ENCODE peak calls at places on chromosomes 2 and 18, in eight cellular contexts. One of them, this sample, is unnamed.

GRCh38 chr18:9569178-9569577 is 45.2 kb downstream of the PPP4R1 start:
- DNase-seq in DND-41: no peak
- DNase-seq in HCT116: no peak
- DNase-seq in HepG2: no peak
- DNase-seq in H1: no peak
- DNase-seq in mammary epithelial cell: no peak
- DNase-seq in GM23248: no peak
- DNase-seq in neural progenitor cell: no peak
- DNase-seq in this sample: no peak

GRCh38 chr2:174586896-174587295 is 10.7 kb downstream of the WIPF1 start:
- DNase-seq in DND-41: no peak
- DNase-seq in HCT116: no peak
- DNase-seq in HepG2: no peak
- DNase-seq in H1: no peak
- DNase-seq in mammary epithelial cell: no peak
- DNase-seq in GM23248: peak; percentile 82
- DNase-seq in neural progenitor cell: no peak
- DNase-seq in this sample: no peak

GRCh38 chr2:158817596-158817995 is 22.5 kb downstream of the DAPL1 start:
- DNase-seq in DND-41: no peak
- DNase-seq in HCT116: no peak
- DNase-seq in HepG2: no peak
- DNase-seq in H1: no peak
- DNase-seq in mammary epithelial cell: no peak
- DNase-seq in GM23248: peak; percentile 79
- DNase-seq in neural progenitor cell: no peak
- DNase-seq in this sample: no peak

GRCh38 chr2:152499411-152499810 is 164.4 kb downstream of the FMNL2 start:
- DNase-seq in DND-41: no peak
- DNase-seq in HCT116: no peak
- DNase-seq in HepG2: no peak
- DNase-seq in H1: no peak
- DNase-seq in mammary epithelial cell: no peak
- DNase-seq in GM23248: peak; percentile 22
- DNase-seq in neural progenitor cell: no peak
- DNase-seq in this sample: no peak

GRCh38 chr18:53909668-53910067 is 314.8 kb downstream of the MBD2 start:
- DNase-seq in DND-41: peak; percentile 14
- DNase-seq in HCT116: peak; percentile 19
- DNase-seq in HepG2: peak; percentile 7
- DNase-seq in H1: peak; percentile 49
- DNase-seq in mammary epithelial cell: peak; percentile 11
- DNase-seq in GM23248: peak; percentile 48
- DNase-seq in neural progenitor cell: no peak
- DNase-seq in this sample: no peak

GRCh38 chr18:25052426-25052825 is 299.5 kb downstream of the ZNF521 start:
- DNase-seq in DND-41: no peak
- DNase-seq in HCT116: no peak
- DNase-seq in HepG2: no peak
- DNase-seq in H1: no peak
- DNase-seq in mammary epithelial cell: no peak
- DNase-seq in GM23248: no peak
- DNase-seq in neural progenitor cell: no peak
- DNase-seq in this sample: no peak

GRCh38 chr2:143965493-143966164 is 554.3 kb downstream of the ZEB2 start:
- DNase-seq in DND-41: no peak
- DNase-seq in HCT116: no peak
- DNase-seq in HepG2: no peak
- DNase-seq in H1: no peak
- DNase-seq in mammary epithelial cell: no peak
- DNase-seq in GM23248: no peak
- DNase-seq in neural progenitor cell: no peak
- DNase-seq in this sample: no peak

GRCh38 chr2:126325202-126325601 is 330.8 kb upstream of the GYPC start:
- DNase-seq in DND-41: no peak
- DNase-seq in HCT116: no peak
- DNase-seq in HepG2: no peak
- DNase-seq in H1: no peak
- DNase-seq in mammary epithelial cell: no peak
- DNase-seq in GM23248: no peak
- DNase-seq in neural progenitor cell: no peak
- DNase-seq in this sample: no peak

GRCh38 chr2:79511320-79511951 is 1.4 kb upstream of the CTNNA2 start:
- DNase-seq in DND-41: peak; percentile 17
- DNase-seq in HCT116: no peak
- DNase-seq in HepG2: peak; percentile 61
- DNase-seq in H1: peak; percentile 75
- DNase-seq in mammary epithelial cell: peak; percentile 1
- DNase-seq in GM23248: peak; percentile 25
- DNase-seq in neural progenitor cell: peak; percentile 93
- DNase-seq in this sample: peak; percentile 52

GRCh38 chr18:76394780-76395476 is 100.1 kb downstream of the ZNF516 start:
- DNase-seq in DND-41: no peak
- DNase-seq in HCT116: no peak
- DNase-seq in HepG2: no peak
- DNase-seq in H1: no peak
- DNase-seq in mammary epithelial cell: peak; percentile 85
- DNase-seq in GM23248: peak; percentile 82
- DNase-seq in neural progenitor cell: no peak
- DNase-seq in this sample: peak; percentile 39

GRCh38 chr2:120892967-120893667 is 157.4 kb downstream of the GLI2 start:
- DNase-seq in DND-41: no peak
- DNase-seq in HCT116: no peak
- DNase-seq in HepG2: no peak
- DNase-seq in H1: no peak
- DNase-seq in mammary epithelial cell: no peak
- DNase-seq in GM23248: peak; percentile 77
- DNase-seq in neural progenitor cell: peak; percentile 90
- DNase-seq in this sample: peak; percentile 67

GRCh38 chr2:196160966-196161365 is 10.4 kb downstream of the STK17B start:
- DNase-seq in DND-41: no peak
- DNase-seq in HCT116: no peak
- DNase-seq in HepG2: no peak
- DNase-seq in H1: no peak
- DNase-seq in mammary epithelial cell: no peak
- DNase-seq in GM23248: no peak
- DNase-seq in neural progenitor cell: no peak
- DNase-seq in this sample: no peak
- TF ChIP-seq EZH2 in DND-41: no peak
- TF ChIP-seq EZH2 in HCT116: no peak
- TF ChIP-seq EZH2 in HepG2: no peak
- TF ChIP-seq EZH2 in H1: no peak
- TF ChIP-seq EZH2 in mammary epithelial cell: no peak
- TF ChIP-seq EZH2 in GM23248: no peak
- TF ChIP-seq EZH2 in neural progenitor cell: no peak
- TF ChIP-seq EZH2 in this sample: no peak

GRCh38 chr2:232387451-232388171 is 9.1 kb downstream of the ALPP start:
- DNase-seq in DND-41: no peak
- DNase-seq in HCT116: no peak
- DNase-seq in HepG2: no peak
- DNase-seq in H1: peak; percentile 77
- DNase-seq in mammary epithelial cell: no peak
- DNase-seq in GM23248: peak; percentile 21
- DNase-seq in neural progenitor cell: no peak
- DNase-seq in this sample: no peak

GRCh38 chr2:232386490-232386739 is 7.9 kb downstream of the ALPP start:
- DNase-seq in DND-41: no peak
- DNase-seq in HCT116: no peak
- DNase-seq in HepG2: no peak
- DNase-seq in H1: no peak
- DNase-seq in mammary epithelial cell: no peak
- DNase-seq in GM23248: no peak
- DNase-seq in neural progenitor cell: peak; percentile 38
- DNase-seq in this sample: no peak

GRCh38 chr2:232386740-232387450 is 8.3 kb downstream of the ALPP start:
- DNase-seq in DND-41: no peak
- DNase-seq in HCT116: no peak
- DNase-seq in HepG2: no peak
- DNase-seq in H1: peak; percentile 74
- DNase-seq in mammary epithelial cell: peak; percentile 32
- DNase-seq in GM23248: peak; percentile 15
- DNase-seq in neural progenitor cell: peak; percentile 32
- DNase-seq in this sample: no peak

GRCh38 chr2:232384466-232384865 is 5.9 kb downstream of the ALPP start:
- DNase-seq in DND-41: no peak
- DNase-seq in HCT116: no peak
- DNase-seq in HepG2: no peak
- DNase-seq in H1: no peak
- DNase-seq in mammary epithelial cell: no peak
- DNase-seq in GM23248: no peak
- DNase-seq in neural progenitor cell: no peak
- DNase-seq in this sample: no peak

GRCh38 chr2:232385660-232386489 is 7.3 kb downstream of the ALPP start:
- DNase-seq in DND-41: no peak
- DNase-seq in HCT116: peak; percentile 33
- DNase-seq in HepG2: no peak
- DNase-seq in H1: no peak
- DNase-seq in mammary epithelial cell: peak; percentile 59
- DNase-seq in GM23248: peak; percentile 76
- DNase-seq in neural progenitor cell: peak; percentile 22
- DNase-seq in this sample: peak; percentile 94
- TF ChIP-seq EZH2 in DND-41: no peak
- TF ChIP-seq EZH2 in HCT116: no peak
- TF ChIP-seq EZH2 in HepG2: peak; percentile 62
- TF ChIP-seq EZH2 in H1: no peak
- TF ChIP-seq EZH2 in mammary epithelial cell: no peak
- TF ChIP-seq EZH2 in GM23248: no peak
- TF ChIP-seq EZH2 in neural progenitor cell: no peak
- TF ChIP-seq EZH2 in this sample: no peak

GRCh38 chr18:6963452-6964097 is 154.0 kb downstream of the LAMA1 start:
- DNase-seq in DND-41: no peak
- DNase-seq in HCT116: no peak
- DNase-seq in HepG2: peak; percentile 55
- DNase-seq in H1: no peak
- DNase-seq in mammary epithelial cell: peak; percentile 11
- DNase-seq in GM23248: no peak
- DNase-seq in neural progenitor cell: no peak
- DNase-seq in this sample: no peak

GRCh38 chr18:6960656-6961055 is 156.9 kb downstream of the LAMA1 start:
- DNase-seq in DND-41: no peak
- DNase-seq in HCT116: no peak
- DNase-seq in HepG2: no peak
- DNase-seq in H1: no peak
- DNase-seq in mammary epithelial cell: peak; percentile 85
- DNase-seq in GM23248: peak; percentile 50
- DNase-seq in neural progenitor cell: no peak
- DNase-seq in this sample: peak; percentile 17

GRCh38 chr18:6961331-6961730 is 156.3 kb downstream of the LAMA1 start:
- DNase-seq in DND-41: no peak
- DNase-seq in HCT116: no peak
- DNase-seq in HepG2: no peak
- DNase-seq in H1: no peak
- DNase-seq in mammary epithelial cell: no peak
- DNase-seq in GM23248: peak; percentile 4
- DNase-seq in neural progenitor cell: no peak
- DNase-seq in this sample: no peak

GRCh38 chr18:6960124-6960523 is 157.5 kb downstream of the LAMA1 start:
- DNase-seq in DND-41: no peak
- DNase-seq in HCT116: no peak
- DNase-seq in HepG2: no peak
- DNase-seq in H1: no peak
- DNase-seq in mammary epithelial cell: no peak
- DNase-seq in GM23248: no peak
- DNase-seq in neural progenitor cell: no peak
- DNase-seq in this sample: no peak

DNA sequence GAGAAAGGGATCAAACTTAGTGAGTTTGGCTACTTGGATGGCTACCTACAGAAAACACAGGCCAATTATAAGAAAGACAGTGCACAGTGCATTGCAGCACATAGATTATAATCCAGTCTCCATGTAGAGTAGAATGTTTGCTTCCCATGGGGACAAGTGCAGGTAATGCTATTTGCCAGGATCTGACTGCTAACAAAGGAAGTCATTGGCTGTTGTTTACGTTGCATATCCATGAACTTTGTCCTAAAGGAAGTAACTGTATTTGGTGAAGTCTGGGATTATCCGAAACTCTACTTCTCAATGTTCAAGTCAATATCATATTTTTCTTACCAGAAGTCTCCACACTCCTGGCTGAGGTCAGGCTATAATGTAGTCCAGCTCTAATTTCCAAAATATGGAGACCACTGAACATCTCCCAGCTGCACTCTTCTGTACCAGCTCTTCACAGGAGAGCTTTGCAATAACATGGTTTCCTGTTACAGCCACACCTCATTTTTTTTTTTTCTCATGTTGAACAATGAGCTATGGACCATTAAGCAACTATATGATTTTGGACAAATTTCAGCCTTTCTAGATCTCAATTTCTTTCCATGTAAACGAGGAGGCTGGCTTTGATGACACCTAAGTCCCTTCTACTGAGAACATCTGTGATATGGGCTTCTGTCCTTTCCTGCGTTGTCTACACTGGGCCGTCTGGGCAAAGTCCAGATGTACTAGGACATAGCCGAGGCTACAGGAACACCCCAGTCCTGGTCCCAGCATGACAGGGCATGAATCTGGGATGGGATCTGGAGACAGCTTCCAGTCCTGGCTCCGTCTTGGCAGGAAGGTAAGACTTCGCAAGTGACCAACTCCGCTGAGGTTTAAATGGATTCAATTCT is 154.8 kb downstream of the LAMA1 start:
- DNase-seq in DND-41: no peak
- DNase-seq in HCT116: no peak
- DNase-seq in HepG2: peak; percentile 53
- DNase-seq in H1: no peak
- DNase-seq in mammary epithelial cell: no peak
- DNase-seq in GM23248: no peak
- DNase-seq in neural progenitor cell: no peak
- DNase-seq in this sample: no peak
- TF ChIP-seq EZH2 in DND-41: no peak
- TF ChIP-seq EZH2 in HCT116: no peak
- TF ChIP-seq EZH2 in HepG2: no peak
- TF ChIP-seq EZH2 in H1: no peak
- TF ChIP-seq EZH2 in mammary epithelial cell: no peak
- TF ChIP-seq EZH2 in GM23248: no peak
- TF ChIP-seq EZH2 in neural progenitor cell: no peak
- TF ChIP-seq EZH2 in this sample: no peak

GRCh38 chr2:231397928-231398294 is 2.4 kb downstream of the B3GNT7 start:
- DNase-seq in DND-41: no peak
- DNase-seq in HCT116: no peak
- DNase-seq in HepG2: no peak
- DNase-seq in H1: no peak
- DNase-seq in mammary epithelial cell: no peak
- DNase-seq in GM23248: no peak
- DNase-seq in neural progenitor cell: no peak
- DNase-seq in this sample: no peak

GRCh38 chr2:231394201-231395141 is 1.0 kb upstream of the B3GNT7 start:
- DNase-seq in DND-41: no peak
- DNase-seq in HCT116: no peak
- DNase-seq in HepG2: peak; percentile 59
- DNase-seq in H1: peak; percentile 78
- DNase-seq in mammary epithelial cell: no peak
- DNase-seq in GM23248: no peak
- DNase-seq in neural progenitor cell: peak; percentile 61
- DNase-seq in this sample: no peak

GRCh38 chr2:231397011-231397927 is 1.8 kb downstream of the B3GNT7 start:
- DNase-seq in DND-41: no peak
- DNase-seq in HCT116: no peak
- DNase-seq in HepG2: no peak
- DNase-seq in H1: no peak
- DNase-seq in mammary epithelial cell: peak; percentile 21
- DNase-seq in GM23248: no peak
- DNase-seq in neural progenitor cell: no peak
- DNase-seq in this sample: no peak

GRCh38 chr2:231395188-231396057 is at the start of gene B3GNT7:
- DNase-seq in DND-41: no peak
- DNase-seq in HCT116: no peak
- DNase-seq in HepG2: no peak
- DNase-seq in H1: peak; percentile 82
- DNase-seq in mammary epithelial cell: no peak
- DNase-seq in GM23248: no peak
- DNase-seq in neural progenitor cell: peak; percentile 61
- DNase-seq in this sample: no peak

GRCh38 chr2:231396058-231396821 is 730 bp downstream of the B3GNT7 start:
- DNase-seq in DND-41: no peak
- DNase-seq in HCT116: no peak
- DNase-seq in HepG2: no peak
- DNase-seq in H1: no peak
- DNase-seq in mammary epithelial cell: no peak
- DNase-seq in GM23248: no peak
- DNase-seq in neural progenitor cell: no peak
- DNase-seq in this sample: no peak
- TF ChIP-seq EZH2 in DND-41: no peak
- TF ChIP-seq EZH2 in HCT116: no peak
- TF ChIP-seq EZH2 in HepG2: peak; percentile 83
- TF ChIP-seq EZH2 in H1: no peak
- TF ChIP-seq EZH2 in mammary epithelial cell: peak; percentile 34
- TF ChIP-seq EZH2 in GM23248: peak; percentile 90
- TF ChIP-seq EZH2 in neural progenitor cell: peak; percentile 81
- TF ChIP-seq EZH2 in this sample: no peak

This sample was measured in fibroblast of lung.